ENCODE peak calls at places on chromosomes 16 and 17, in seven cellular contexts. Y, S, B, F, W, G and K are unnamed samples.
A peak's percentile ranks its signal among the peaks of the same experiment; 100 is the strongest.

GRCh38 chr16:51359141-51359960 is 208.3 kb upstream of the SALL1 start:
- DNase-seq in Y (no peak), S (peak; percentile 73), B (peak; percentile 69), F (no peak), W (no peak), G (no peak), K (no peak)

GRCh38 chr16:81478876-81479496 is 34.4 kb downstream of the CMIP start:
- DNase-seq in Y (no peak), S (no peak), B (no peak), F (no peak), W (peak; percentile 80), G (no peak), K (peak; percentile 52)

GRCh38 chr17:27667656-27668487 is 36.9 kb downstream of the LGALS9 start:
- DNase-seq in Y (no peak), S (no peak), B (no peak), F (no peak), W (no peak), G (no peak), K (no peak)

GRCh38 chr17:74892013-74892841 is 1.2 kb downstream of the FADS6 start:
- DNase-seq in Y (no peak), S (peak; percentile 72), B (no peak), F (no peak), W (no peak), G (no peak), K (no peak)

GRCh38 chr17:64057701-64058263 is 37.3 kb upstream of the ICAM2 start:
- DNase-seq in Y (no peak), S (no peak), B (no peak), F (no peak), W (no peak), G (peak; percentile 66), K (no peak)

GRCh38 chr16:1183235-1183907 is 30.5 kb downstream of the CACNA1H start:
- DNase-seq in Y (no peak), S (peak; percentile 55), B (no peak), F (no peak), W (no peak), G (no peak), K (no peak)

GRCh38 chr17:4607773-4608187 is 23.5 kb downstream of the SMTNL2 start:
- DNase-seq in Y (no peak), S (no peak), B (no peak), F (no peak), W (no peak), G (no peak), K (no peak)

GRCh38 chr16:77775911-77776909 is 12.2 kb upstream of the VAT1L start:
- DNase-seq in Y (no peak), S (no peak), B (no peak), F (no peak), W (no peak), G (peak; percentile 39), K (no peak)

GRCh38 chr16:11297492-11298142 is 16.5 kb upstream of the PRM1 start:
- DNase-seq in Y (no peak), S (peak; percentile 87), B (peak; percentile 66), F (peak; percentile 71), W (peak; percentile 92), G (peak; percentile 67), K (peak; percentile 67)

GRCh38 chr17:5902671-5903070 is 167.5 kb upstream of the WSCD1 start:
- DNase-seq in Y (no peak), S (no peak), B (no peak), F (no peak), W (no peak), G (no peak), K (no peak)

GRCh38 chr17:11986939-11987329 is 10.3 kb downstream of the ZNF18 start:
- DNase-seq in Y (peak; percentile 32), S (peak; percentile 41), B (no peak), F (peak; percentile 14), W (no peak), G (peak; percentile 37), K (peak; percentile 46)

GRCh38 chr17:77297693-77298666 is 157.2 kb downstream of the SEC14L1 start:
- DNase-seq in Y (no peak), S (no peak), B (no peak), F (no peak), W (no peak), G (no peak), K (no peak)

GRCh38 chr16:4052801-4053662 is 63.2 kb downstream of the ADCY9 start:
- DNase-seq in Y (peak; percentile 15), S (no peak), B (no peak), F (no peak), W (no peak), G (no peak), K (no peak)

GRCh38 chr16:47258874-47259461 is 115.2 kb upstream of the NETO2 start:
- DNase-seq in Y (peak; percentile 18), S (peak; percentile 42), B (no peak), F (peak; percentile 52), W (peak; percentile 5), G (peak; percentile 38), K (no peak)

GRCh38 chr16:86249631-86250030 is 260.7 kb upstream of the FOXF1 start:
- DNase-seq in Y (no peak), S (no peak), B (no peak), F (no peak), W (no peak), G (no peak), K (no peak)

GRCh38 chr17:63698381-63698885 is 1.5 kb downstream of the LIMD2 start:
- DNase-seq in Y (no peak), S (no peak), B (peak; percentile 57), F (no peak), W (no peak), G (no peak), K (no peak)

GRCh38 chr17:18156171-18156975 is 27.3 kb upstream of the ALKBH5 start:
- DNase-seq in Y (no peak), S (no peak), B (no peak), F (no peak), W (no peak), G (no peak), K (no peak)

GRCh38 chr16:27286446-27286845 is 17.9 kb upstream of the NSMCE1 start:
- DNase-seq in Y (no peak), S (no peak), B (no peak), F (no peak), W (no peak), G (peak; percentile 64), K (no peak)

GRCh38 chr16:85554791-85555548 is 58.2 kb upstream of the GSE1 start:
- DNase-seq in Y (no peak), S (no peak), B (no peak), F (peak; percentile 98), W (no peak), G (no peak), K (peak; percentile 92)

DNA sequence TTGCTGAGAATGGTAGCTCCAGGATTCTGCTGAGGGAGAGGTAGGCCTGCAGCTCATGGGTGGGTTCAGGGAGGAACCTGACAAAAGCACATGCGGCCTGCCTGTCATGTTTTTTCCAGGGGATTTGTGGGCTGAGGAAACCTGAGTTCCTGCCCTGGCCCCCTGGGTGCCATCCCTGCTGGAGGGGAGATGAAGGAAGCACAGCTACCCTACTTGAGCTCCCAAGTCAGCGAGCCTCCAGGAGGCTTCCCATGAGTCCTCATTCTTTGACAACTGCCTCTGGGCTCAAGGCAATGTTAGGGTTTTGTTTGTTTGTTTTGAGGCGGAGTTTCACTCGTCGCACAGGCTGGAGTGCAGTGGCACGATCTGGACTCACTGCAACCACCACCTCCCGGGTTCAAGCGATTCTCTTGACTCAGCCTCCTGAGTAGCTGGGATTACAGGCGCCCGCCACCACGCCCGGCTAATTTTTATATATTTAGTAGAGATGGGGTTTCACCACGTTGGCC is 12.1 kb upstream of the FLYWCH1 start:
- DNase-seq in Y (no peak), S (no peak), B (no peak), F (no peak), W (no peak), G (no peak), K (no peak)
- TF ChIP-seq JUND in Y (no peak), S (no peak), B (no peak), F (no peak), W (no peak), G (no peak), K (no peak)

GRCh38 chr17:40019140-40019991 is 4.1 kb downstream of the CSF3 start:
- DNase-seq in Y (no peak), S (peak; percentile 42), B (peak; percentile 61), F (no peak), W (no peak), G (no peak), K (no peak)
- TF ChIP-seq JUND in Y (no peak), S (no peak), B (no peak), F (no peak), W (no peak), G (no peak), K (no peak)

DNA sequence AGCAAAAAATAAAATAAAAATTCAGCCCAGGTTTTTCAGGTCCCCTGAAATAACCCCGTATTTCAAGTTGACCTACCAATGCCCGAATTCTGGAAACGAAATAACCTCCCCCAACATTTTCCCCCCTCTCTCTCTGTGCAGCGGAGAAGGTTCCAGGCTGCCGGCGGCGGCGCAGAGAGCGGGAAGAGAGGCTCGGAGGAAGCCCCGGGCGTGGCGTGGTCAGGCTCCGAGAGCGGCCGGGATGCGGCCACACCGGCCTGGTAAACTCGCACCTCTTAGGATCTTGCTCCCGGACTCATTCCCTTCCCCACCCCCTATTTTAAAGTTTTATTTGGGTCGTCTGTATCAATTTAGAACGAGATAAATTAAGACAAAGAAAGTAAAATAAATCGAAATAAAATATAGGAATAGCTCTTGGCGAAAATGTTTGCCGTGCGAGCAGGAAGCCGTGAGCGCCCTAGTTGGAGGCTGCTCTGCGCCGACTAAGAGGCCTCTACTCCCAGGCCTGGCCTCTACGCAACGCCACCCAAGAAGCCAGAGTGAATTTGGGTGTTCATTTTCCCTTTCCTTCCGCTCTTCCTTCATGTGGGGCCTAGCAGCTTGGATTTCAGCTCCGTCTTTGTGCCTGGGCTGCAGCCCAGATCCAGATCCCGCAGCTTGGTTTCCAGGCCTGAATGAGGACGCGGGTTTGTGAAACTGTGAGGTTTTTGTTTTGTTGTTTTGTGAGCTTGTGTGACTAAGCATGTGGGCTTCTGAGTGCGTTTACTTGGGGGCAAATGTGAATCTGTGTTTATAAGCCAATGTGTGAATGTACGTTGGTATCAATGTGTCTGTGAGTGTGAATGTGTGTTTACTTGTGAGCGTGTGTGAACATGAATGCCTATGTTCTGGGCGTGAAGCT is 1.5 kb upstream of the HOXB6 start:
- DNase-seq in Y (no peak), S (no peak), B (no peak), F (no peak), W (no peak), G (no peak), K (no peak)
- TF ChIP-seq JUND in Y (no peak), S (no peak), B (no peak), F (no peak), W (no peak), G (no peak), K (no peak)

DNA sequence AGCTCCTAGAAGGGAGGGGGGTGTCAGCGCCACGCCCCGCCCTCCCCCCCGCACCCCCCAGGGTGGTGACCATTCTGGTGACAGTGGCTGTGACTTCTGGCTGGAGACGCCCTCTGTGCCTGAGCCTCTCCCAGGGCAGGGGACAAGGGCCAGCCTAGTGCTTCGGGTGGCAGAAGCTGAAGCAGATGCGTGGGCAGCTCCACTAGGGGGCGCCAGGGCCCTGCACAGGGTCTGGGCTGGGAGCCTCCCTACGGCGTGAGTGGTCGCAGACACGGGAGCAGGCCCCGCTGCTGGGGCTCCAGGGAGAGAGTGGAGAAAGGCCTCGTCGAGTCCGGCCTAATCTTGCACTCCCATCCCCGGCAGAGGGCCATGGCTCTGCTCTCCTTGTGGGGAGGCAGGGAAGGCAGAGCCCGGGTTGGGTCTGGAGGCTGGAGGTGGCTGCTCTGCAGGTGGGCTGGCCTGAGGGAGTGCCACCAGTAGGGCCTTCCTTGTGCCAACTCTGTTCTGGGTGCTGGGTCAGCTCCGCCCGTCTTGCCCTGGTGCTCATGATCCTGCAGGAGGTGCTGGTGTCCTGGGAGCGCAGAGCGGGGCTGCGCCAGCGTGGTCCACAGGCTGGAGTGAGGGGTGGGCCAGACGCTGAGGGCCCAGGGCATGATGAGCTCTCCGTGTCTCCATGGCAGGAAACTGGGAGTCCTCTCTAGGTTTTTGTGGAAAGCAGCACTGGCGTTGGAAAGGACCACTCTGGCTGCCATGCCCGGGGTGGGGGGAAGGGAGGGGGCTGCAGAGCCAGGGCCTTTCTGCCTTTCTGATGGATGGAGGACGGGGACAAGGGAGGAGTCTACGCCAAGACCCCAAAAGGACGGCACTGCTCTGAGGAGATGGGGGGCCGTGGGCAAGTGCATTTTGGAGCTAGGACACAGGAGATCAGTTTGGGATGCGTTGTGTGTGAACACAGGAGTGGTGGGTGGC is 2.5 kb downstream of the CENPX start:
- DNase-seq in Y (peak; percentile 56), S (peak; percentile 88), B (peak; percentile 93), F (peak; percentile 72), W (no peak), G (peak; percentile 77), K (peak; percentile 60)
- TF ChIP-seq JUND in Y (no peak), S (no peak), B (no peak), F (no peak), W (no peak), G (no peak), K (no peak)